ENCODE peak calls at places on chromosomes 13 and 19, in ten cellular contexts. K is psoas muscle; N is C1 segment of cervical spinal cord; D is stimulated activated CD4-positive, alpha-beta T cell treated with anti-CD3 and anti-CD28 coated beads, TNF-alpha, amount 100 ng/mL, for 48 hours; A is activated CD8-positive, alpha-beta memory T cell treated with anti-CD3 and anti-CD28 coated beads, Interleukin-2, amount 50 U/mL, for 4 hours; F is Caco-2; T is mesenchymal stem cell; Q is NCI-H1694; X is nephron progenitor cell; W is progenitor cell of endocrine pancreas. S is an unnamed sample.

GRCh38 chr13:51645154-51645650 is 60.9 kb downstream of the WDFY2 start:
- DNase-seq in X (no peak), W (no peak), A (no peak), T (peak), K (no peak), D (no peak), F (no peak), N (no peak), Q (no peak), S (no peak)

GRCh38 chr13:112796190-112796915 is 106.5 kb downstream of the ATP11A start:
- DNase-seq in T (no peak), W (no peak), K (no peak), A (no peak), D (no peak), F (no peak), N (no peak), Q (no peak), X (no peak), S (no peak)

GRCh38 chr13:29922281-29922821 is 71.9 kb upstream of the UBL3 start:
- DNase-seq in X (no peak), K (no peak), W (no peak), A (no peak), D (no peak), Q (no peak), F (no peak), N (no peak), T (peak), S (no peak)

GRCh38 chr19:31054430-31054829 is 294.8 kb downstream of the TSHZ3 start:
- DNase-seq in K (no peak), A (peak), F (peak), Q (no peak), D (peak), N (no peak), X (peak), T (peak), W (peak), S (no peak)

GRCh38 chr13:23608704-23609413 is 38.6 kb downstream of the TNFRSF19 start:
- DNase-seq in K (peak), Q (peak), W (no peak), T (no peak), F (no peak), X (no peak), N (peak), A (no peak), D (no peak), S (peak)

GRCh38 chr19:4575267-4575793 is 15.8 kb upstream of the SEMA6B start:
- DNase-seq in K (peak), W (no peak), X (peak), N (no peak), D (no peak), Q (no peak), F (no peak), T (peak), A (no peak), S (peak)

GRCh38 chr19:55544776-55545439 is 435 bp downstream of the SBK3 start:
- DNase-seq in D (no peak), X (no peak), K (no peak), A (no peak), F (no peak), Q (no peak), N (no peak), T (no peak), W (no peak), S (no peak)

GRCh38 chr19:7326105-7326877 is 22.4 kb upstream of the ARHGEF18 start:
- DNase-seq in W (no peak), A (peak), F (peak), N (no peak), D (no peak), T (no peak), Q (peak), K (no peak), X (peak), S (peak)

GRCh38 chr19:48608798-48609263 is 2.3 kb downstream of the SPACA4 start:
- DNase-seq in D (no peak), K (no peak), Q (peak), N (peak), A (peak), T (no peak), X (no peak), F (peak), W (no peak), S (no peak)

GRCh38 chr13:90902255-90902654 is 445.2 kb upstream of the MIR17HG start:
- DNase-seq in X (no peak), W (no peak), N (no peak), A (no peak), K (no peak), T (no peak), D (no peak), Q (no peak), F (no peak), S (no peak)

GRCh38 chr13:52850396-52851152 is 2.1 kb upstream of the PCDH8 start:
- DNase-seq in N (no peak), T (peak), D (peak), X (peak), A (no peak), F (peak), K (peak), Q (peak), W (peak), S (peak)

GRCh38 chr19:19105365-19106060 is 32.8 kb downstream of the TMEM161A start:
- DNase-seq in K (peak), F (peak), Q (no peak), W (peak), X (peak), N (no peak), D (no peak), A (no peak), T (peak), S (peak)

GRCh38 chr13:31011193-31011860 is 78.9 kb downstream of the TEX26 start:
- DNase-seq in Q (no peak), W (no peak), F (no peak), K (no peak), A (no peak), N (no peak), X (no peak), D (no peak), T (no peak), S (no peak)

GRCh38 chr19:33302175-33302973 is at the start of gene CEBPA:
- DNase-seq in N (peak), W (peak), X (peak), T (peak), Q (peak), F (peak), A (peak), D (peak), K (peak), S (peak)

GRCh38 chr13:38965281-38965680 is 25.4 kb downstream of the STOML3 start:
- DNase-seq in D (no peak), K (no peak), A (no peak), N (no peak), F (no peak), Q (no peak), X (no peak), W (no peak), T (no peak), S (no peak)

GRCh38 chr13:109402976-109403375 is 383.4 kb downstream of the IRS2 start:
- DNase-seq in N (no peak), F (no peak), A (no peak), T (no peak), D (no peak), Q (no peak), K (no peak), X (no peak), W (no peak), S (no peak)

GRCh38 chr19:3276341-3276799 is 51.9 kb downstream of the CELF5 start:
- DNase-seq in F (peak), A (peak), X (peak), W (peak), Q (no peak), N (no peak), D (peak), K (no peak), T (no peak), S (no peak)

GRCh38 chr13:75705395-75705794 is 69.3 kb downstream of the LMO7 start:
- DNase-seq in Q (no peak), N (no peak), F (no peak), W (no peak), D (no peak), X (no peak), K (no peak), A (no peak), T (peak), S (peak)

GRCh38 chr13:88285329-88285728 is 614.2 kb downstream of the SLITRK5 start:
- DNase-seq in A (no peak), D (no peak), W (no peak), T (no peak), N (no peak), F (no peak), X (no peak), K (no peak), Q (no peak), S (no peak)

GRCh38 chr13:100520936-100521765 is 67.4 kb downstream of the GGACT start:
- DNase-seq in D (no peak), N (peak), T (no peak), K (no peak), A (no peak), F (no peak), Q (peak), W (no peak), X (peak), S (no peak)

GRCh38 chr13:81907973-81908372 is 1567.0 kb upstream of the SPRY2 start:
- DNase-seq in W (no peak), T (no peak), Q (no peak), X (no peak), A (no peak), D (no peak), N (no peak), F (no peak), K (no peak), S (no peak)

GRCh38 chr19:11699931-11700794 is 38.6 kb downstream of the ZNF823 start:
- DNase-seq in F (peak), Q (no peak), T (peak), X (no peak), D (no peak), N (peak), K (no peak), W (no peak), A (no peak), S (peak)

GRCh38 chr13:36370108-36370429 is 23.9 kb upstream of the SPART start:
- DNase-seq in A (no peak), F (no peak), N (no peak), W (no peak), D (no peak), K (peak), X (no peak), Q (no peak), T (no peak), S (no peak)

GRCh38 chr13:31875134-31875533 is 135.8 kb downstream of the RXFP2 start:
- DNase-seq in W (no peak), A (no peak), N (no peak), Q (no peak), F (no peak), D (no peak), T (no peak), K (no peak), X (no peak), S (no peak)

GRCh38 chr13:108448891-108449290 is 179.4 kb downstream of the TNFSF13B start:
- DNase-seq in K (no peak), N (no peak), F (no peak), W (no peak), Q (no peak), A (no peak), D (no peak), X (no peak), T (no peak), S (no peak)

GRCh38 chr19:39173502-39173991 is 23.2 kb upstream of the NCCRP1 start:
- DNase-seq in N (no peak), W (no peak), A (no peak), D (no peak), Q (no peak), T (no peak), F (no peak), X (no peak), K (no peak), S (no peak)

GRCh38 chr13:23339225-23339624 is 94.3 kb downstream of the SACS start:
- DNase-seq in Q (no peak), X (no peak), N (no peak), F (no peak), W (no peak), T (no peak), D (no peak), K (no peak), A (no peak), S (no peak)

GRCh38 chr19:47716270-47716937 is 3.2 kb downstream of the EHD2 start:
- DNase-seq in T (no peak), D (no peak), X (no peak), N (no peak), Q (no peak), F (no peak), A (no peak), W (no peak), K (no peak), S (no peak)

GRCh38 chr13:60759499-60759898 is 362.5 kb downstream of the TDRD3 start:
- DNase-seq in K (no peak), A (no peak), T (no peak), W (no peak), D (no peak), F (no peak), N (no peak), X (no peak), Q (no peak), S (peak)

GRCh38 chr13:100848304-100848703 is 173.7 kb upstream of the TMTC4 start:
- DNase-seq in T (no peak), D (no peak), A (no peak), K (no peak), F (no peak), N (no peak), Q (no peak), W (no peak), X (no peak), S (no peak)

GRCh38 chr13:41465215-41465907 is 8.0 kb downstream of the RGCC start:
- DNase-seq in T (peak), W (no peak), A (peak), K (peak), X (no peak), N (no peak), F (no peak), D (peak), Q (no peak), S (peak)

GRCh38 chr19:46217476-46217875 is 12.1 kb upstream of the IGFL1 start:
- DNase-seq in F (no peak), X (no peak), T (no peak), D (no peak), K (no peak), Q (no peak), W (no peak), N (no peak), A (no peak), S (no peak)

GRCh38 chr19:17996826-17997316 is 11.1 kb upstream of the ARRDC2 start:
- DNase-seq in W (peak), Q (no peak), D (peak), X (peak), T (peak), N (peak), K (peak), F (peak), A (peak), S (peak)

GRCh38 chr19:8640402-8641004 is 10.1 kb downstream of the NFILZ start:
- DNase-seq in A (no peak), Q (no peak), F (peak), D (no peak), N (no peak), W (no peak), K (no peak), X (no peak), T (no peak), S (no peak)

GRCh38 chr19:43422000-43422688 is 7.5 kb downstream of the TEX101 start:
- DNase-seq in Q (no peak), W (no peak), X (no peak), T (no peak), F (no peak), D (no peak), A (no peak), N (no peak), K (no peak), S (no peak)

GRCh38 chr19:5801796-5802616 is 2.9 kb upstream of the NRTN start:
- DNase-seq in T (peak), F (no peak), A (no peak), W (no peak), Q (no peak), D (no peak), K (no peak), X (peak), N (no peak), S (no peak)

GRCh38 chr19:1811472-1811894 is 593 bp downstream of the ATP8B3 start:
- DNase-seq in D (peak), F (no peak), Q (no peak), K (peak), X (no peak), N (no peak), T (peak), W (no peak), A (peak), S (peak)

GRCh38 chr19:46868444-46868843 is 7.6 kb downstream of the ARHGAP35 start:
- DNase-seq in T (no peak), N (no peak), Q (no peak), X (no peak), W (no peak), A (no peak), K (no peak), F (no peak), D (no peak), S (no peak)

GRCh38 chr19:3612901-3613741 is 6.4 kb upstream of the TBXA2R start:
- DNase-seq in Q (no peak), A (no peak), N (no peak), K (no peak), F (no peak), D (no peak), T (no peak), X (peak), W (no peak), S (no peak)